ENCODE peak calls at places on chromosomes 16 and 17, in six cellular contexts. J is naive thymus-derived CD8-positive, alpha-beta T cell; I is iris pigment epithelial cell; W is gastrocnemius medialis; F is stimulated activated CD4-positive, alpha-beta T cell treated with anti-CD3 and anti-CD28 coated beads, Interleukin-15, amount 100 ng/mL, for 1 hour; N is endothelial cell. H is an unnamed sample.

GRCh38 chr16:31200821-31201510 is 1.6 kb downstream of the PYCARD start:
- DNase-seq in J (no peak), I (peak; percentile 14), W (no peak), F (no peak), N (no peak), H (no peak)

GRCh38 chr16:80166082-80166481 is 374.7 kb upstream of the DYNLRB2 start:
- DNase-seq in J (no peak), I (no peak), W (no peak), F (no peak), N (no peak), H (no peak)

GRCh38 chr17:683499-684254 is 31.0 kb downstream of the VPS53 start:
- DNase-seq in J (no peak), I (no peak), W (no peak), F (no peak), N (no peak), H (no peak)

GRCh38 chr16:84448444-84448843 is 56.0 kb downstream of the MEAK7 start:
- DNase-seq in J (no peak), I (no peak), W (no peak), F (no peak), N (no peak), H (peak; percentile 60)

GRCh38 chr17:2095536-2095910 is 40.6 kb downstream of the HIC1 start:
- DNase-seq in J (no peak), I (no peak), W (no peak), F (no peak), N (no peak), H (no peak)

GRCh38 chr16:20683812-20684211 is 13.7 kb downstream of the ACSM1 start:
- DNase-seq in J (no peak), I (no peak), W (no peak), F (no peak), N (no peak), H (no peak)

GRCh38 chr17:65387322-65387721 is 174.1 kb downstream of the AXIN2 start:
- DNase-seq in J (no peak), I (no peak), W (peak; percentile 84), F (no peak), N (no peak), H (no peak)

GRCh38 chr17:44005865-44006580 is 1.6 kb downstream of the NAGS start:
- DNase-seq in J (peak; percentile 28), I (peak; percentile 46), W (no peak), F (no peak), N (peak; percentile 65), H (peak; percentile 90)